ENCODE peak calls at places on chromosomes 16 and 17, in six cellular contexts. H is skeletal muscle cell; N is H1; Y is GM23248; M is PC-9; D is effector memory CD4-positive, alpha-beta T cell. L is an unnamed sample.

GRCh38 chr16:79656537-79657115 is 56.1 kb upstream of the MAF start:
- DNase-seq in H (no peak), N (no peak), Y (no peak), M (no peak), D (no peak), L (no peak)

GRCh38 chr17:40350410-40351184 is 13.9 kb downstream of the GJD3 start:
- DNase-seq in H (no peak), N (no peak), Y (no peak), M (no peak), D (no peak), L (no peak)

GRCh38 chr16:20822451-20823128 is 16.3 kb downstream of the REXO5 start:
- DNase-seq in H (no peak), N (no peak), Y (no peak), M (no peak), D (no peak), L (no peak)

GRCh38 chr17:82269138-82269881 is 4.2 kb downstream of the CSNK1D start:
- DNase-seq in H (no peak), N (no peak), Y (no peak), M (no peak), D (no peak), L (no peak)

GRCh38 chr17:59825533-59826316 is 67.0 kb downstream of the TUBD1 start:
- DNase-seq in H (peak), N (no peak), Y (peak), M (no peak), D (no peak), L (no peak)

GRCh38 chr16:22353188-22353919 is 21.1 kb downstream of the CDR2 start:
- DNase-seq in H (peak), N (peak), Y (peak), M (no peak), D (no peak), L (no peak)

GRCh38 chr17:17435323-17435722 is 41.5 kb upstream of the MED9 start:
- DNase-seq in H (peak), N (no peak), Y (peak), M (no peak), D (no peak), L (no peak)

GRCh38 chr16:26752166-26752565 is 314.6 kb upstream of the C16orf82 start:
- DNase-seq in H (no peak), N (no peak), Y (no peak), M (no peak), D (no peak), L (no peak)

GRCh38 chr16:85436636-85437160 is 176.4 kb upstream of the GSE1 start:
- DNase-seq in H (no peak), N (peak), Y (peak), M (no peak), D (no peak), L (no peak)

GRCh38 chr17:37220609-37220953 is 155.2 kb upstream of the C17orf78 start:
- DNase-seq in H (no peak), N (no peak), Y (peak), M (no peak), D (no peak), L (no peak)

GRCh38 chr17:82520041-82520910 is 744 bp downstream of the FOXK2 start:
- DNase-seq in H (no peak), N (no peak), Y (peak), M (no peak), D (peak), L (no peak)

GRCh38 chr16:27969574-27969973 is 93.9 kb downstream of the GSG1L start:
- DNase-seq in H (no peak), N (no peak), Y (peak), M (no peak), D (no peak), L (no peak)

GRCh38 chr16:87602005-87602790 is at the start of gene JPH3:
- DNase-seq in H (no peak), N (peak), Y (no peak), M (no peak), D (no peak), L (no peak)

GRCh38 chr17:29621751-29622194 is 939 bp downstream of the CORO6 start:
- DNase-seq in H (no peak), N (no peak), Y (no peak), M (no peak), D (no peak), L (no peak)
- H3K4me3 ChIP-seq in H (peak), N (no peak), Y (peak), M (peak), D (peak), L (no peak)

GRCh38 chr17:72725432-72726068 is 366.9 kb downstream of the SLC39A11 start:
- DNase-seq in H (no peak), N (no peak), Y (peak), M (no peak), D (peak), L (peak)

GRCh38 chr17:72724375-72724774 is 368.1 kb downstream of the SLC39A11 start:
- DNase-seq in H (no peak), N (no peak), Y (peak), M (peak), D (no peak), L (no peak)

GRCh38 chr17:72730091-72730490 is 362.4 kb downstream of the SLC39A11 start:
- DNase-seq in H (no peak), N (no peak), Y (no peak), M (no peak), D (no peak), L (no peak)

GRCh38 chr17:72726936-72727335 is 365.6 kb downstream of the SLC39A11 start:
- DNase-seq in H (no peak), N (no peak), Y (no peak), M (no peak), D (peak), L (no peak)
- H3K4me3 ChIP-seq in H (no peak), N (no peak), Y (no peak), M (no peak), D (peak), L (no peak)

GRCh38 chr17:50272711-50273653 is 1.3 kb upstream of the TMEM92 start:
- DNase-seq in H (no peak), N (no peak), Y (peak), M (no peak), D (peak), L (no peak)

GRCh38 chr17:50270430-50271172 is 3.7 kb upstream of the TMEM92 start:
- DNase-seq in H (no peak), N (no peak), Y (peak), M (no peak), D (no peak), L (no peak)

GRCh38 chr17:50271173-50271750 is 3.0 kb upstream of the TMEM92 start:
- DNase-seq in H (no peak), N (no peak), Y (peak), M (no peak), D (no peak), L (no peak)

GRCh38 chr17:50273654-50274040 is 619 bp upstream of the TMEM92 start:
- DNase-seq in H (no peak), N (no peak), Y (no peak), M (no peak), D (no peak), L (no peak)

DNA sequence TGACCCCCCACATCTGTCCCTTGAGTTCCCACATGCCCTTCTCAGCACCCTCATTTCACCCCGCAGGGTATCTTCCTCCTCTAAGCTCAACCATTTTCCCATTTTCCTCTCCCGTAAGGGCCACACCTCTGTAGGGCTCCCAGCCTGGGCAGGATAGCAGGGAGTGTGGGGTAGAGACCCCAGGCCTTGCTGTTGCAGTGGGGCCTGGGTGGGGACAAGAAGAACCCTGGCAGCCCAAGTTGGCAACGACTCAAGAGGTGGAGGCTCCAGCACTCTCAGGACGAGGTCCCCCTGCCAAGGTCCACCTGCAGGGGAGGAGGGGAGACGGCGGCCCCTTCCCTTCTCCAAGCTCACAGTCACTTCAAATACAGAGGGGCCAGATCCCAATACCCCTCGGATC is 2.0 kb upstream of the TMEM92 start:
- DNase-seq in H (no peak), N (no peak), Y (no peak), M (no peak), D (no peak), L (no peak)
- H3K4me3 ChIP-seq in H (peak), N (no peak), Y (peak), M (peak), D (no peak), L (no peak)

GRCh38 chr17:19646788-19647696 is 1.5 kb upstream of the ALDH3A2 start:
- DNase-seq in H (no peak), N (no peak), Y (peak), M (peak), D (no peak), L (no peak)
- H3K4me3 ChIP-seq in H (peak), N (no peak), Y (peak), M (peak), D (peak), L (no peak)

GRCh38 chr16:66262253-66263167 is 104.0 kb upstream of the CDH5 start:
- DNase-seq in H (peak), N (no peak), Y (peak), M (no peak), D (no peak), L (no peak)
- H3K4me3 ChIP-seq in H (no peak), N (no peak), Y (no peak), M (no peak), D (no peak), L (no peak)

GRCh38 chr17:77735051-77735340 is 223.5 kb upstream of the TNRC6C start:
- DNase-seq in H (no peak), N (no peak), Y (no peak), M (no peak), D (no peak), L (no peak)

GRCh38 chr17:77737442-77738265 is 220.8 kb upstream of the TNRC6C start:
- DNase-seq in H (no peak), N (no peak), Y (no peak), M (no peak), D (no peak), L (no peak)

GRCh38 chr17:77736721-77737120 is 221.8 kb upstream of the TNRC6C start:
- DNase-seq in H (no peak), N (no peak), Y (no peak), M (no peak), D (no peak), L (no peak)

GRCh38 chr17:77735341-77736206 is 222.9 kb upstream of the TNRC6C start:
- DNase-seq in H (no peak), N (no peak), Y (peak), M (no peak), D (no peak), L (no peak)

DNA sequence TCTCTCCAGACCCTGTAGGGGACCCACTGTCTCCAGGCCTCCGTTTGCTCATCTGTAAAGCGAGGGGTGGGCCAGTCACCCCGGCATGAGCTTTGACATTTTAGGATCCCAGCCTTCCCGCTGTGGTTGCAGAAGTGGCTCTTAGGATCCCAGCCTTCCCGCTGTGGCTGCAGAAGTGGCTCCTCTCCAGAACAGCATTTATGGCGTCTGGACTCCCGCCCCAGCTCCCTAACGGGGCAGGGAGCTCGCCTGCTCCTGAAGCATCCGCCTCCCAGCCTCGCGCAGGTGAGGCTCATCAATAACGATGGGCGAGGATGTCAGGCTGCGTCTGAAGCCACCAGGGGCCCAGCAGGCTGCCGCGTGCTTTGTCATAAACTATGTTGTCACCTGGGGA is 222.3 kb upstream of the TNRC6C start:
- DNase-seq in H (no peak), N (no peak), Y (peak), M (no peak), D (no peak), L (no peak)
- H3K4me3 ChIP-seq in H (no peak), N (no peak), Y (no peak), M (no peak), D (no peak), L (no peak)

L was measured in LNCaP clone FGC.